ENCODE peak calls at places on chromosome 20, in eight cellular contexts. C, D, B, X, M, W, T and N are unnamed samples.

GRCh38 chr20:6590891-6591679 is 176.4 kb upstream of the BMP2 start:
- DNase-seq in C (peak; percentile 72), D (no peak), B (no peak), X (no peak), M (no peak), W (peak; percentile 99), T (no peak), N (peak; percentile 35)

GRCh38 chr20:8213831-8214587 is 81.9 kb downstream of the PLCB1 start:
- DNase-seq in C (no peak), D (no peak), B (no peak), X (no peak), M (no peak), W (no peak), T (no peak), N (no peak)

GRCh38 chr20:21661488-21662055 is 43.9 kb upstream of the PAX1 start:
- DNase-seq in C (no peak), D (no peak), B (no peak), X (no peak), M (no peak), W (no peak), T (no peak), N (no peak)

GRCh38 chr20:5168582-5169396 is 42.0 kb downstream of the CDS2 start:
- DNase-seq in C (peak; percentile 19), D (no peak), B (no peak), X (no peak), M (no peak), W (peak; percentile 65), T (no peak), N (no peak)

GRCh38 chr20:53981752-53982437 is 88.5 kb downstream of the BCAS1 start:
- DNase-seq in C (no peak), D (no peak), B (no peak), X (no peak), M (no peak), W (peak; percentile 54), T (no peak), N (no peak)

GRCh38 chr20:25247100-25247665 is 702 bp upstream of the PYGB start:
- DNase-seq in C (peak; percentile 59), D (peak; percentile 92), B (no peak), X (peak; percentile 51), M (no peak), W (peak; percentile 61), T (no peak), N (no peak)

GRCh38 chr20:39326050-39326449 is 363.9 kb downstream of the DHX35 start:
- DNase-seq in C (no peak), D (no peak), B (no peak), X (no peak), M (no peak), W (no peak), T (no peak), N (no peak)

GRCh38 chr20:35342154-35342769 is 50.0 kb upstream of the FAM83C start:
- DNase-seq in C (peak; percentile 23), D (no peak), B (no peak), X (no peak), M (no peak), W (no peak), T (no peak), N (no peak)

GRCh38 chr20:25508083-25508770 is 77.1 kb downstream of the NINL start:
- DNase-seq in C (peak; percentile 80), D (no peak), B (peak; percentile 62), X (no peak), M (peak; percentile 37), W (peak; percentile 28), T (no peak), N (no peak)

GRCh38 chr20:35145141-35145564 is 2.0 kb downstream of the EDEM2 start:
- DNase-seq in C (peak; percentile 79), D (no peak), B (no peak), X (no peak), M (peak; percentile 41), W (peak; percentile 77), T (no peak), N (peak; percentile 34)

GRCh38 chr20:11917663-11918062 is at the start of gene BTBD3:
- DNase-seq in C (peak; percentile 78), D (no peak), B (no peak), X (no peak), M (peak; percentile 29), W (peak; percentile 83), T (no peak), N (peak; percentile 15)

GRCh38 chr20:24783631-24784492 is 165.2 kb upstream of the CST7 start:
- DNase-seq in C (no peak), D (peak; percentile 59), B (no peak), X (no peak), M (no peak), W (no peak), T (no peak), N (no peak)

GRCh38 chr20:16580127-16580526 is 6.9 kb upstream of the KIF16B start:
- DNase-seq in C (peak; percentile 80), D (no peak), B (no peak), X (no peak), M (no peak), W (peak; percentile 95), T (no peak), N (peak; percentile 69)

GRCh38 chr20:31927758-31928157 is 24.1 kb downstream of the PDRG1 start:
- DNase-seq in C (no peak), D (peak; percentile 19), B (no peak), X (no peak), M (no peak), W (no peak), T (no peak), N (no peak)

GRCh38 chr20:1326031-1326930 is 2.7 kb downstream of the SDCBP2 start:
- DNase-seq in C (peak; percentile 69), D (no peak), B (no peak), X (peak; percentile 38), M (no peak), W (peak; percentile 45), T (no peak), N (no peak)

GRCh38 chr20:44104807-44105517 is 82.0 kb downstream of the JPH2 start:
- DNase-seq in C (peak; percentile 89), D (no peak), B (no peak), X (no peak), M (peak; percentile 74), W (peak; percentile 87), T (no peak), N (peak; percentile 67)

GRCh38 chr20:25499031-25499430 is 86.3 kb downstream of the NINL start:
- DNase-seq in C (no peak), D (no peak), B (no peak), X (no peak), M (no peak), W (no peak), T (no peak), N (no peak)

GRCh38 chr20:4828830-4829493 is 107.3 kb downstream of the PRND start:
- DNase-seq in C (peak; percentile 48), D (no peak), B (no peak), X (no peak), M (no peak), W (no peak), T (no peak), N (no peak)

DNA sequence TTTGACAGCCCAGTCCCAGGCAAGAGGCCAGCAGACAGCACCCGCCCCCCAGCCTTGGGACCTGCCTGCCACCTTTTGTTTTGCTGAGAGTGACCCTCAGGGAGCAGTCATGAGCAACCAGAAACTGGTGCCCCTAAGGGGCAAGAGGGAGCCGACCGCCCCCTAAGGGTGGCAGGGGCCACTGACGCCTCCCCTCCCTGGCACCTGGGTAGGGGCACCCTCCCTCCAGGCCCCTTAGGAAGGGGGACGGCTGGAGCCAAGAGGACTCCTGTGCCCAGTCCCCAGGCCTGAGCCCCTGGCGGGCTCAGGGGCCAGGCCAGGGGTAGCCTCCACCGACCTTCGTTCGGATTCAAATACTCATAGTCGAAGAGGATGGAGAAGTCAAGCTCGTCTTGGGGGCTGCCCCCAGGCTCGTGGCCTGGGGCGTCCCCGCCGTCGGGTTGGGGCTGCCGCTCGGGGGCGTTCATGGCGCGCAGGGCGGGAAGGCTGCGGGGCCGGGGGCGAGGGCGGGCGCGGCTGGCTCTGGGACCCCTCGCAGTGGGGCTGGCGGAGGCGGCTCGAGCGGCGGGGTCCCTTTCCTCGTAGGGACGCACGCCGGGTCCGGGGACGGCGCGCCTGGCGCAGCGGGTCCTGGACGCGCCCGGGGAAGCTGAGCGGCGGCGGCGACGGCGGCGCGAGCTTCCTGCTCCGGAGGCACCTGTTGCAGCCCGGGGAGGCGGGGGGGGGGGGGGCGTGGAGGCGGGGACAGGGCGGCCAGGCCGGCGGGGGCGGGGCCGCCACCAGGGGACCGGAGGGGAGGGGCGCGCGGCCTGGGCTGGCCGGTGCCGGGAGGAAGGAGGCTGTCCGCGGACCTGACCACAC is at the start of gene NFATC2:
- DNase-seq in C (no peak), D (no peak), B (peak; percentile 45), X (no peak), M (no peak), W (no peak), T (no peak), N (no peak)
- TF ChIP-seq CTCF in C (no peak), D (peak; percentile 37), B (no peak), X (peak; percentile 17), M (no peak), W (no peak), T (peak; percentile 14), N (no peak)

DNA sequence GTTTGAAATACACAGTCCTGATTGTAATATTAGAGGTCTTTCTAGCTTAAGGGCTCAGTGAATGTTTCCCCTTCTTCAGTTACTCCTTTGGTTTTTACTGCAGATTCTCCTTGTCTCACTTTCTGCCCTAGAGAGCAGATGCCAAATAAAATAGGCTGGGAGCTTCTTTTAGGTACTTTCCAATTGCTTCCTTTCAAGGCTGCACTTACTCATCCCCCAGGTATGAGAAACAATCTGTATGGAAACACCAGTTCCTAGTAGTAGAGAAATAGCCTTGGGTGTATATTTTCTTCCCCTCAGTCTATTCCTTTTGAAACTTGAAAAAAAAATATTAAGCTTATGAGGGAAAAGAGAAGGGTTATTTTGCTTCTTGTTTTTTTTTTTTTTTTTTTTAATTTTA is 139.7 kb downstream of the PAK5 start:
- DNase-seq in C (no peak), D (no peak), B (no peak), X (no peak), M (no peak), W (peak; percentile 52), T (no peak), N (no peak)
- TF ChIP-seq CTCF in C (no peak), D (no peak), B (no peak), X (no peak), M (no peak), W (no peak), T (no peak), N (no peak)

GRCh38 chr20:50044353-50044960 is 61.7 kb downstream of the SNAI1 start:
- DNase-seq in C (no peak), D (no peak), B (no peak), X (no peak), M (no peak), W (no peak), T (no peak), N (no peak)
- TF ChIP-seq CTCF in C (no peak), D (no peak), B (no peak), X (no peak), M (no peak), W (no peak), T (no peak), N (no peak)

GRCh38 chr20:40397483-40397882 is 291.6 kb downstream of the MAFB start:
- DNase-seq in C (no peak), D (no peak), B (no peak), X (no peak), M (no peak), W (no peak), T (no peak), N (no peak)

GRCh38 chr20:40390654-40391053 is 298.4 kb downstream of the MAFB start:
- DNase-seq in C (no peak), D (no peak), B (no peak), X (no peak), M (no peak), W (peak; percentile 33), T (no peak), N (no peak)

GRCh38 chr20:40393680-40394079 is 295.4 kb downstream of the MAFB start:
- DNase-seq in C (no peak), D (no peak), B (no peak), X (no peak), M (no peak), W (no peak), T (no peak), N (no peak)

GRCh38 chr20:40393161-40393560 is 295.9 kb downstream of the MAFB start:
- DNase-seq in C (no peak), D (no peak), B (no peak), X (no peak), M (no peak), W (no peak), T (no peak), N (no peak)
- TF ChIP-seq CTCF in C (no peak), D (no peak), B (no peak), X (no peak), M (no peak), W (no peak), T (no peak), N (no peak)